ENCODE peak calls at places on chromosomes 7 and 10, in five cellular contexts. One of them, this sample, is unnamed.

GRCh38 chr7:28678421-28678965 is 266.2 kb downstream of the CREB5 start:
- DNase-seq in body of pancreas: no peak
- DNase-seq in right lobe of liver: no peak
- DNase-seq in A549: no peak
- DNase-seq in endothelial cell of umbilical vein: no peak
- DNase-seq in this sample: no peak

GRCh38 chr10:70575486-70575873 is 27.1 kb downstream of the PRF1 start:
- DNase-seq in body of pancreas: no peak
- DNase-seq in right lobe of liver: no peak
- DNase-seq in A549: no peak
- DNase-seq in endothelial cell of umbilical vein: no peak
- DNase-seq in this sample: peak

GRCh38 chr7:157027568-157028527 is 17.4 kb upstream of the MNX1 start:
- DNase-seq in body of pancreas: no peak
- DNase-seq in right lobe of liver: no peak
- DNase-seq in A549: no peak
- DNase-seq in endothelial cell of umbilical vein: no peak
- DNase-seq in this sample: no peak

GRCh38 chr7:115984105-115984504 is 46.5 kb downstream of the TFEC start:
- DNase-seq in body of pancreas: no peak
- DNase-seq in right lobe of liver: no peak
- DNase-seq in A549: no peak
- DNase-seq in endothelial cell of umbilical vein: no peak
- DNase-seq in this sample: no peak

GRCh38 chr7:80498481-80499349 is 13.1 kb downstream of the GNAT3 start:
- DNase-seq in body of pancreas: no peak
- DNase-seq in right lobe of liver: no peak
- DNase-seq in A549: no peak
- DNase-seq in endothelial cell of umbilical vein: peak
- DNase-seq in this sample: no peak

GRCh38 chr7:13829914-13830603 is 159.4 kb downstream of the ETV1 start:
- DNase-seq in body of pancreas: no peak
- DNase-seq in right lobe of liver: no peak
- DNase-seq in A549: no peak
- DNase-seq in endothelial cell of umbilical vein: peak
- DNase-seq in this sample: no peak

GRCh38 chr7:130383187-130383980 is 3.1 kb downstream of the CPA1 start:
- DNase-seq in body of pancreas: peak
- DNase-seq in right lobe of liver: no peak
- DNase-seq in A549: no peak
- DNase-seq in endothelial cell of umbilical vein: no peak
- DNase-seq in this sample: no peak

GRCh38 chr10:22545643-22546042 is 168.7 kb downstream of the PIP4K2A start:
- DNase-seq in body of pancreas: no peak
- DNase-seq in right lobe of liver: no peak
- DNase-seq in A549: no peak
- DNase-seq in endothelial cell of umbilical vein: no peak
- DNase-seq in this sample: no peak

GRCh38 chr10:5896765-5897340 is 6.8 kb downstream of the FBH1 start:
- DNase-seq in body of pancreas: no peak
- DNase-seq in right lobe of liver: no peak
- DNase-seq in A549: no peak
- DNase-seq in endothelial cell of umbilical vein: no peak
- DNase-seq in this sample: no peak

GRCh38 chr7:1693419-1693990 is 23.4 kb downstream of the ELFN1 start:
- DNase-seq in body of pancreas: peak
- DNase-seq in right lobe of liver: no peak
- DNase-seq in A549: no peak
- DNase-seq in endothelial cell of umbilical vein: no peak
- DNase-seq in this sample: peak

GRCh38 chr7:121330053-121330833 is 1.4 kb downstream of the WNT16 start:
- DNase-seq in body of pancreas: no peak
- DNase-seq in right lobe of liver: no peak
- DNase-seq in A549: no peak
- DNase-seq in endothelial cell of umbilical vein: no peak
- DNase-seq in this sample: no peak

GRCh38 chr7:133235212-133235883 is 17.5 kb upstream of the EXOC4 start:
- DNase-seq in body of pancreas: no peak
- DNase-seq in right lobe of liver: no peak
- DNase-seq in A549: no peak
- DNase-seq in endothelial cell of umbilical vein: peak
- DNase-seq in this sample: no peak

GRCh38 chr10:59508296-59508695 is 145.9 kb upstream of the FAM13C start:
- DNase-seq in body of pancreas: no peak
- DNase-seq in right lobe of liver: no peak
- DNase-seq in A549: no peak
- DNase-seq in endothelial cell of umbilical vein: no peak
- DNase-seq in this sample: no peak

GRCh38 chr10:90621577-90621976 is 236.3 kb downstream of the HTR7 start:
- DNase-seq in body of pancreas: no peak
- DNase-seq in right lobe of liver: no peak
- DNase-seq in A549: no peak
- DNase-seq in endothelial cell of umbilical vein: peak
- DNase-seq in this sample: no peak

GRCh38 chr10:109456566-109457361 is 466.5 kb downstream of the XPNPEP1 start:
- DNase-seq in body of pancreas: no peak
- DNase-seq in right lobe of liver: peak
- DNase-seq in A549: no peak
- DNase-seq in endothelial cell of umbilical vein: no peak
- DNase-seq in this sample: no peak

GRCh38 chr7:5630670-5631069 is 150.8 kb downstream of the RNF216 start:
- DNase-seq in body of pancreas: no peak
- DNase-seq in right lobe of liver: no peak
- DNase-seq in A549: no peak
- DNase-seq in endothelial cell of umbilical vein: no peak
- DNase-seq in this sample: no peak

GRCh38 chr7:19009241-19009935 is 108.0 kb downstream of the TWIST1 start:
- DNase-seq in body of pancreas: no peak
- DNase-seq in right lobe of liver: no peak
- DNase-seq in A549: no peak
- DNase-seq in endothelial cell of umbilical vein: peak
- DNase-seq in this sample: no peak

GRCh38 chr7:158112571-158113320 is 474.9 kb downstream of the PTPRN2 start:
- DNase-seq in body of pancreas: no peak
- DNase-seq in right lobe of liver: no peak
- DNase-seq in A549: no peak
- DNase-seq in endothelial cell of umbilical vein: no peak
- DNase-seq in this sample: no peak

GRCh38 chr7:55066479-55066878 is 47.7 kb downstream of the EGFR start:
- DNase-seq in body of pancreas: no peak
- DNase-seq in right lobe of liver: no peak
- DNase-seq in A549: no peak
- DNase-seq in endothelial cell of umbilical vein: no peak
- DNase-seq in this sample: no peak

GRCh38 chr10:44982496-44982895 is 3.9 kb upstream of the DEPP1 start:
- DNase-seq in body of pancreas: no peak
- DNase-seq in right lobe of liver: no peak
- DNase-seq in A549: no peak
- DNase-seq in endothelial cell of umbilical vein: no peak
- DNase-seq in this sample: no peak

GRCh38 chr10:43043773-43044394 is 33.0 kb upstream of the RET start:
- DNase-seq in body of pancreas: no peak
- DNase-seq in right lobe of liver: peak
- DNase-seq in A549: no peak
- DNase-seq in endothelial cell of umbilical vein: no peak
- DNase-seq in this sample: peak

GRCh38 chr7:7639847-7640220 is 718 bp upstream of the UMAD1 start:
- DNase-seq in body of pancreas: no peak
- DNase-seq in right lobe of liver: no peak
- DNase-seq in A549: peak
- DNase-seq in endothelial cell of umbilical vein: peak
- DNase-seq in this sample: no peak

GRCh38 chr10:3452234-3452633 is 279.7 kb upstream of the PITRM1 start:
- DNase-seq in body of pancreas: no peak
- DNase-seq in right lobe of liver: no peak
- DNase-seq in A549: no peak
- DNase-seq in endothelial cell of umbilical vein: peak
- DNase-seq in this sample: no peak

DNA sequence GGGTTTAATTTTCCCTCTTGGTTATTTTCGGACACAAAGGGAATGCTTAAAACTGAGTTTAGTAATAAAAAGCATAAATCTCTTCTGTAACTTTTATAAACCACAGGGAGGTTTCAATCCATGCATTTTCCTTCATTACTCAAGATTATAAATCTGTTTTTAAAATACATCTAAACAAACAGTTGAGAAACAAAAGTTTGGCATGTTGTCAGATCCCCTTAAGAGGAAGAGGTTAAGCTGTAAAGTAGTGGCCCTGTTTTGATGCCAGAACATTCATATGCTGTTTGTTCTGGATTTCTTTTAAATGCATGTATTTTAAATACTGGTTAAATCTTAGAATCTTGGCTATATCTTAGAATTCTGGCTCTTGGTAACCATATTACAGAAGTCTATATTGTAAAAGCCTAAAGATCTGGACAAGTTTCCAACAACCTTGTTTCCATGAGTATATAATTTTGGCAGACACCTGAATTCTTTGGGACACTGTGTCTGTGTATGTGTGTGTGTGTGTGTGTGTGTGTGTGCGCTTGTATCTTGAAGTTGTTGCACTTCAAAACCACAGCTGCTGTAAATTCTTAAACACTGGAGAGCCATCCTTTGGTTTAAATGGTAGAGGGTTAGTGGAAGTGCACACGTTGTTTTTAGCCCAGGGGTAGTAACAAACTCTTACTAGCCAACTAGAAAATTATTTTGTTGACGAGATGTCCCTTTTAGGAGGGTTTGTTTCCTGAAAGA is 6.8 kb upstream of the SEMA4G start:
- DNase-seq in body of pancreas: no peak
- DNase-seq in right lobe of liver: no peak
- DNase-seq in A549: no peak
- DNase-seq in endothelial cell of umbilical vein: no peak
- DNase-seq in this sample: no peak
- H3K27ac ChIP-seq in body of pancreas: no peak
- H3K27ac ChIP-seq in right lobe of liver: no peak
- H3K27ac ChIP-seq in A549: no peak
- H3K27ac ChIP-seq in endothelial cell of umbilical vein: no peak
- H3K27ac ChIP-seq in this sample: no peak

GRCh38 chr7:52747817-52748216 is 287.6 kb upstream of the POM121L12 start:
- DNase-seq in body of pancreas: no peak
- DNase-seq in right lobe of liver: no peak
- DNase-seq in A549: no peak
- DNase-seq in endothelial cell of umbilical vein: no peak
- DNase-seq in this sample: no peak

GRCh38 chr7:52753855-52754254 is 281.6 kb upstream of the POM121L12 start:
- DNase-seq in body of pancreas: no peak
- DNase-seq in right lobe of liver: no peak
- DNase-seq in A549: no peak
- DNase-seq in endothelial cell of umbilical vein: no peak
- DNase-seq in this sample: no peak

DNA sequence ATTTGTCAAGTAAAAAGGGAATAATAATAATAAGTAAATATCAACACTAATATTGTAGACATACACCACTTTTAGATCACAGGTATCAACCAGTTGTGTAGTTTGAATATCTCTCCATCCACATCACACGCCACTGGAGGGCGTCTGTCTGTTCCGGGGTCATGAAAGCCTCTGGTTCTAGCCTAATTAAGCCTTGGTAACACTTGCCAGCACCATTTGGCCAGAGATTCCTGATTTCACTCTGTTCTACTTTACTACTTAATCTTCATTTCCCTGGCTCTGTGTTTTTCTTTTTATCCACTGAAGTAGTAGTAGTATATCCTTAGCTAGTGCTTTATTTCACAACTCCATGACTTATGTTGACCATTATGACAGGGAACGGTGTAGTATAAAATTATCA is 285.6 kb upstream of the POM121L12 start:
- DNase-seq in body of pancreas: no peak
- DNase-seq in right lobe of liver: no peak
- DNase-seq in A549: no peak
- DNase-seq in endothelial cell of umbilical vein: no peak
- DNase-seq in this sample: no peak
- TF ChIP-seq CTCF in body of pancreas: no peak
- TF ChIP-seq CTCF in right lobe of liver: no peak
- TF ChIP-seq CTCF in A549: no peak
- TF ChIP-seq CTCF in endothelial cell of umbilical vein: no peak
- TF ChIP-seq CTCF in this sample: no peak

DNA sequence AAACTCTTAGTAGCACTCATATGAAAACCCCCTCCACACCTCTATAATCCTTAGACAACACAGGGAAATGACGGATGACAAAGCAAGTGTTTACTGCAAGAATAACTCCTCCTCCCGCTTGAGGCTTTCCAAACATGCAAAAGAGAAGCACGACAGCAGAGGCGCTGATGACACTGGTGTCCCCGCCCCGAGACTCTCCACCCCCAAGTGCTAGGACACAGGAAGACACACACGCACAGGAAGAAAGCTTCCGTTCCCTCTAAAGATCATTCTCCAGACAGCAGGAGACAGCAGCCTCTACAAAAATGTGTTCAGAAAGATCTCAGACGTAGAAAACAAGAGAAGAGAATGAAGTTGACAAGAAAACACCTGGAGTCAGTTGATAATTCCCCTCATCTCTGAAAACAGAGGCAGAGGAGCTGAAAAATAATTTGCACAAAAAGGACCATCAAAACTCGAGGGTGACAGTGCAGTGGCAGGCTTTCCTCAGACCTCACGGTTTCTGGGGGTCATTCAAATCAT is 90.2 kb downstream of the DLG5 start:
- DNase-seq in body of pancreas: no peak
- DNase-seq in right lobe of liver: peak
- DNase-seq in A549: no peak
- DNase-seq in endothelial cell of umbilical vein: peak
- DNase-seq in this sample: peak
- TF ChIP-seq POLR2A in body of pancreas: peak
- TF ChIP-seq POLR2A in right lobe of liver: no peak
- TF ChIP-seq POLR2A in A549: no peak
- TF ChIP-seq POLR2A in endothelial cell of umbilical vein: no peak
- TF ChIP-seq POLR2A in this sample: peak

GRCh38 chr10:110488124-110488681 is 9.5 kb upstream of the DUSP5 start:
- DNase-seq in body of pancreas: no peak
- DNase-seq in right lobe of liver: no peak
- DNase-seq in A549: no peak
- DNase-seq in endothelial cell of umbilical vein: peak
- DNase-seq in this sample: peak
- H3K27ac ChIP-seq in body of pancreas: no peak
- H3K27ac ChIP-seq in right lobe of liver: no peak
- H3K27ac ChIP-seq in A549: peak
- H3K27ac ChIP-seq in endothelial cell of umbilical vein: peak
- H3K27ac ChIP-seq in this sample: no peak

This sample was measured in adrenal gland.